ENCODE peak calls at places on chromosomes 2 and 18, in ten cellular contexts. D is GM12892, C is H1, I is vagina, X is endothelial cell of umbilical vein, V is sigmoid colon, O is upper lobe of left lung, N is HepG2, W is transverse colon, U is stomach. Z is an unnamed sample.

GRCh38 chr2:196434217-196434616 is 205.3 kb upstream of the CCDC150 start:
- DNase-seq in D (no peak), W (no peak), C (no peak), U (no peak), N (no peak), I (no peak), V (no peak), O (no peak), X (peak; percentile 78), Z (no peak)

GRCh38 chr2:67694464-67694863 is 297.3 kb downstream of the ETAA1 start:
- DNase-seq in D (no peak), W (no peak), U (no peak), C (no peak), O (peak; percentile 37), V (no peak), X (no peak), N (no peak), I (no peak), Z (no peak)

GRCh38 chr2:218002792-218003191 is at the start of gene TNS1:
- DNase-seq in I (no peak), V (peak; percentile 88), X (no peak), C (no peak), D (no peak), W (no peak), U (no peak), N (no peak), O (no peak), Z (no peak)

GRCh38 chr2:20291106-20291564 is 59.5 kb downstream of the PUM2 start:
- DNase-seq in V (no peak), I (no peak), W (peak; percentile 40), U (peak; percentile 55), O (no peak), N (peak; percentile 89), D (no peak), C (peak; percentile 43), X (peak; percentile 83), Z (peak; percentile 14)

GRCh38 chr2:6143812-6144211 is 451.6 kb downstream of the SOX11 start:
- DNase-seq in V (no peak), X (no peak), N (no peak), U (no peak), O (no peak), I (no peak), C (no peak), W (no peak), D (no peak), Z (no peak)

GRCh38 chr2:32647180-32647651 is 19.4 kb downstream of the TTC27 start:
- DNase-seq in V (no peak), O (no peak), D (no peak), C (no peak), U (no peak), W (no peak), X (no peak), I (no peak), N (no peak), Z (no peak)

GRCh38 chr2:192000196-192000990 is 153.5 kb upstream of the CAVIN2 start:
- DNase-seq in O (no peak), X (no peak), V (no peak), U (no peak), D (no peak), C (no peak), I (no peak), N (no peak), W (no peak), Z (no peak)

GRCh38 chr2:197908940-197909339 is 104.5 kb downstream of the PLCL1 start:
- DNase-seq in C (no peak), X (no peak), N (no peak), D (no peak), W (no peak), V (no peak), I (no peak), O (no peak), U (no peak), Z (no peak)

GRCh38 chr2:177169810-177170514 is 42.6 kb upstream of the HNRNPA3 start:
- DNase-seq in N (peak; percentile 86), W (no peak), O (no peak), C (no peak), D (peak; percentile 20), V (no peak), I (no peak), U (no peak), X (peak; percentile 56), Z (no peak)

GRCh38 chr2:225272173-225272572 is 127.3 kb upstream of the NYAP2 start:
- DNase-seq in D (no peak), X (no peak), O (no peak), V (no peak), W (no peak), I (no peak), C (no peak), N (no peak), U (no peak), Z (no peak)

GRCh38 chr2:15223887-15224286 is 337.2 kb downstream of the NBAS start:
- DNase-seq in N (no peak), O (no peak), D (no peak), V (no peak), X (peak; percentile 91), C (no peak), W (no peak), I (no peak), U (no peak), Z (no peak)

GRCh38 chr2:223674998-223675609 is 72.9 kb upstream of the SCG2 start:
- DNase-seq in N (peak; percentile 30), W (no peak), U (no peak), V (no peak), C (no peak), X (peak; percentile 69), I (no peak), O (no peak), D (no peak), Z (no peak)

GRCh38 chr18:26258711-26259110 is 32.5 kb downstream of the TAF4B start:
- DNase-seq in I (no peak), C (no peak), O (no peak), D (no peak), W (no peak), U (no peak), V (no peak), X (no peak), N (no peak), Z (no peak)

GRCh38 chr18:79684283-79684631 is 4.7 kb downstream of the CTDP1 start:
- DNase-seq in U (no peak), D (no peak), N (no peak), C (no peak), X (no peak), I (no peak), W (no peak), O (no peak), V (no peak), Z (no peak)

GRCh38 chr2:99880148-99880983 is 262.0 kb downstream of the AFF3 start:
- DNase-seq in C (no peak), U (no peak), O (no peak), W (no peak), N (no peak), I (no peak), V (no peak), D (no peak), X (peak; percentile 93), Z (no peak)

GRCh38 chr18:79530821-79531220 is 135.1 kb downstream of the NFATC1 start:
- DNase-seq in C (no peak), U (no peak), O (no peak), V (peak; percentile 60), I (no peak), W (no peak), X (no peak), D (no peak), N (no peak), Z (no peak)

GRCh38 chr2:233349005-233349998 is 5.0 kb upstream of the DGKD start:
- DNase-seq in W (peak; percentile 82), V (no peak), N (peak; percentile 62), D (peak; percentile 61), O (no peak), X (peak; percentile 45), C (no peak), I (no peak), U (peak; percentile 48), Z (peak; percentile 39)

GRCh38 chr2:235255716-235256115 is 238.1 kb upstream of the AGAP1 start:
- DNase-seq in W (no peak), V (no peak), D (no peak), N (no peak), C (no peak), O (no peak), U (no peak), I (no peak), X (no peak), Z (no peak)
- TF ChIP-seq POLR2AphosphoS5 in W (no peak), V (no peak), D (no peak), N (no peak), C (no peak), O (no peak), U (no peak), I (no peak), X (no peak), Z (no peak)

DNA sequence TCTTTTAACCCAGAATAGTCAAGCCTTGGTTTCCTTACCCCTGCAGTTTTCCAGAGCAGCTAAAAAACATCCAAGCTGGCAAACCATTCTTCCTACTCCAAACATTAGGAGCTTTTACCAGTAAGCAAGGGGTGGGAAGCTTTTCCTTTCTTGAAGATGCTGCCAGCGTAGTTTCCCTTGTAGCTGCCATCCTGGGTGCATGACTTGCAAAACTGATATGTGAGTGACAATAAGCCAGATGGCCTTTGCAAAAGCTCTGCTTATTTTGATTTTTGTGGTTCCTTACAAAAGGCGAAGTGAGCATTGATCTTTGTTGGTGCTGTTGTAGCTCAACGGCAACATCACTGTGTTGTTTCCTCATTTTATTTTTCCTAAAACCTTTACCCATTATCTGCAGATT is 138.8 kb downstream of the WDSUB1 start:
- DNase-seq in W (no peak), U (no peak), X (no peak), N (no peak), O (no peak), C (no peak), V (no peak), D (no peak), I (no peak), Z (no peak)
- TF ChIP-seq POLR2A in W (no peak), U (no peak), X (no peak), N (no peak), O (no peak), C (no peak), V (no peak), D (no peak), I (no peak), Z (no peak)

DNA sequence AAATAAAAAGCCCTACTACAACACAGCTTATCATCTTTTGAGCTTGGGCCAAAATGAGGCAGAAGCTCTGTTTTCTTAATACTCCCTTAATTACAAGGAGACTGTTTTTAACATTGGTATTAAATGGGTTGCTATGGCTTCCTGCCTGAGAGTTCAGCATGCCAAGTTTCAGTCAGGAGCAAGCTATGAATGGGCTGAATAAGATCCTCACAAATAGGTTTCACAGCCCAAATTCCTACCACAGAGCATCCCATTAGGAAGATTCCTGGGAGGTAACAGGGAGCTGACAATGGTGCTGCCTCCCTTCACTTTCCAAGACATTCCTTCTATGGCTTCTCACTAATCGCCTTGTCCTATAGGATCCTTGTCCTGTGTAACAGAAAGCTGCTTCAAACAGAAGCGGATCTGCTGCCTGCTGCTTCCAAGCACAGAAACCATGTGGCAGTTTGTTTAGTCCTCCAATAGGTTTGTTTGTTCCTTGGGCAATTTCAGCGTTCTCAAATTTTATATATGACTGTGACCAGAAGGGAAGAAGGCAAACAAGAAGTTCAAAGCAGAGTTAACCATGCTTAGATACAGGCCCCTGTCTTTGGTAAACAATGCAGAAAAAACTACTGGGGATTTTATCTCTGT is 70.9 kb downstream of the NCKAP5 start:
- DNase-seq in N (no peak), V (no peak), X (peak; percentile 12), C (no peak), U (no peak), D (no peak), O (no peak), W (no peak), I (no peak), Z (no peak)
- TF ChIP-seq POLR2AphosphoS5 in N (no peak), V (no peak), X (no peak), C (no peak), U (no peak), D (no peak), O (no peak), W (no peak), I (no peak), Z (no peak)

GRCh38 chr2:43831438-43832294 is 7.0 kb downstream of the ABCG5 start:
- DNase-seq in C (no peak), X (no peak), I (no peak), N (no peak), W (no peak), V (no peak), U (no peak), O (peak; percentile 84), D (no peak), Z (no peak)
- TF ChIP-seq POLR2A in C (no peak), X (no peak), I (no peak), N (no peak), W (no peak), V (no peak), U (no peak), O (no peak), D (no peak), Z (no peak)

Z was measured in GM12891.